ENCODE peak calls at places on chromosomes 6 and 20, in eight cellular contexts. D is mammary epithelial cell, Q is mesenchymal stem cell, V is neuronal stem cell, Z is DND-41, Y is Karpas-422, R is fibroblast of lung, P is keratinocyte. B is an unnamed sample.

GRCh38 chr6:130359736-130360135 is 6.1 kb upstream of the TMEM200A start:
- DNase-seq in D (peak; percentile 17), Q (no peak), V (no peak), Z (no peak), Y (no peak), R (no peak), P (no peak), B (no peak)

GRCh38 chr6:2103644-2104523 is 141.5 kb downstream of the GMDS start:
- DNase-seq in D (peak; percentile 54), Q (peak; percentile 33), V (no peak), Z (no peak), Y (peak; percentile 70), R (peak; percentile 20), P (no peak), B (no peak)

GRCh38 chr6:166307981-166308768 is at the start of gene PRR18:
- DNase-seq in D (no peak), Q (peak; percentile 4), V (peak; percentile 31), Z (no peak), Y (no peak), R (no peak), P (no peak), B (peak; percentile 55)

GRCh38 chr6:14025160-14025559 is 92.4 kb upstream of the CD83 start:
- DNase-seq in D (no peak), Q (no peak), V (no peak), Z (no peak), Y (no peak), R (no peak), P (no peak), B (no peak)

GRCh38 chr6:42405025-42405424 is 46.7 kb downstream of the TRERF1 start:
- DNase-seq in D (no peak), Q (peak; percentile 72), V (no peak), Z (no peak), Y (no peak), R (peak; percentile 81), P (no peak), B (no peak)

GRCh38 chr20:59831024-59831900 is 102.2 kb downstream of the SYCP2 start:
- DNase-seq in D (peak; percentile 46), Q (no peak), V (no peak), Z (no peak), Y (no peak), R (no peak), P (peak; percentile 46), B (no peak)

GRCh38 chr6:118017301-118017854 is 110.3 kb downstream of the SLC35F1 start:
- DNase-seq in D (no peak), Q (no peak), V (no peak), Z (no peak), Y (no peak), R (no peak), P (no peak), B (no peak)

GRCh38 chr6:56642366-56643261 is at the start of gene DST:
- DNase-seq in D (peak; percentile 96), Q (peak; percentile 74), V (no peak), Z (no peak), Y (no peak), R (peak; percentile 96), P (peak; percentile 85), B (no peak)

GRCh38 chr6:106119526-106119925 is 33.4 kb downstream of the PRDM1 start:
- DNase-seq in D (peak; percentile 64), Q (peak; percentile 47), V (no peak), Z (no peak), Y (no peak), R (no peak), P (no peak), B (no peak)

GRCh38 chr6:38018755-38019165 is 199.2 kb downstream of the ZFAND3 start:
- DNase-seq in D (no peak), Q (no peak), V (no peak), Z (peak; percentile 13), Y (no peak), R (no peak), P (no peak), B (no peak)

GRCh38 chr6:116371384-116372209 is 850 bp downstream of the DSE start:
- DNase-seq in D (peak; percentile 92), Q (peak; percentile 94), V (peak; percentile 71), Z (peak; percentile 37), Y (no peak), R (peak; percentile 93), P (no peak), B (peak; percentile 91)

GRCh38 chr20:24934101-24934661 is 14.9 kb upstream of the CST7 start:
- DNase-seq in D (no peak), Q (no peak), V (no peak), Z (no peak), Y (no peak), R (no peak), P (no peak), B (no peak)

GRCh38 chr6:66328181-66328580 is 621.2 kb upstream of the EYS start:
- DNase-seq in D (no peak), Q (peak; percentile 16), V (no peak), Z (no peak), Y (no peak), R (peak; percentile 35), P (no peak), B (no peak)

GRCh38 chr6:132763269-132763668 is 5.6 kb upstream of the VNN2 start:
- DNase-seq in D (no peak), Q (peak; percentile 45), V (no peak), Z (peak; percentile 57), Y (peak; percentile 83), R (no peak), P (no peak), B (no peak)
- H3K4me2 ChIP-seq in D (no peak overlapping the region), Q (no peak overlapping the region), V (no peak overlapping the region), Z (peak overlapping the region; percentile 29), Y (peak overlapping the region; percentile 69), R (no peak overlapping the region), P (no peak overlapping the region), B (no peak overlapping the region)

GRCh38 chr6:139369068-139369467 is 5.4 kb downstream of the CITED2 start:
- DNase-seq in D (no peak), Q (peak; percentile 36), V (peak; percentile 79), Z (no peak), Y (no peak), R (peak; percentile 43), P (no peak), B (peak; percentile 79)

GRCh38 chr6:139370047-139370706 is 4.3 kb downstream of the CITED2 start:
- DNase-seq in D (peak; percentile 25), Q (peak; percentile 91), V (peak; percentile 20), Z (no peak), Y (peak; percentile 64), R (peak; percentile 79), P (no peak), B (peak; percentile 53)

GRCh38 chr6:139368661-139369060 is 5.8 kb downstream of the CITED2 start:
- DNase-seq in D (no peak), Q (no peak), V (peak; percentile 58), Z (no peak), Y (no peak), R (no peak), P (no peak), B (peak; percentile 76)

GRCh38 chr6:139369568-139370046 is 4.8 kb downstream of the CITED2 start:
- DNase-seq in D (peak; percentile 21), Q (peak; percentile 85), V (peak; percentile 37), Z (peak; percentile 15), Y (peak; percentile 82), R (peak; percentile 62), P (no peak), B (peak; percentile 65)

DNA sequence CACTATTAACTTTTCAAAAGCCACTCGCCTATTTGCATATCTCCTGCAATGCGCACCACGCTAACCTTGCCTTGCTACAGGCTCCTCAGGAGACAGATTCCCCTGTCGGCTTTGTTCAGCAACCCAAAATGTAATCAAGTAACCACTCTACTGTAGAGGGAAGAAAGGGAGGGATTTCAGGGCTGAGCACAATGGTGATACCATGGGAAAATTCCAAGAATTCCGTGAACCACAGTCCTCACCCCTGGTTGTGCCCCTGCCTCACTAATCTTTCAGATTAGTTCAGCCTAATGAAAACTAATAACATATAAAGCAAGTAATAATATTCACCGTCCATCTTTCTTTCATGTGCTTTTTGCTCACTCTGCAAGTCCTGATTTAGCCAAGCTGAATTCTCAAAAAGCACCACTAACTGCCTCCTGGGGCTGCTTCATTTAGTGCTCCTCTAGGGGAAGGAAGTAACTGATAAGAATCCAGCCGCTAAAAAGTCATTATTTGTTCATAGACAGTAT is 6.6 kb downstream of the CITED2 start:
- DNase-seq in D (no peak), Q (peak; percentile 60), V (peak; percentile 65), Z (no peak), Y (peak; percentile 60), R (peak; percentile 62), P (no peak), B (peak; percentile 93)
- H3K9ac ChIP-seq in D (no peak overlapping the region), Q (peak overlapping the region; percentile 37), V (no peak overlapping the region), Z (no peak overlapping the region), Y (no peak overlapping the region), R (no peak overlapping the region), P (no peak overlapping the region), B (peak overlapping the region; percentile 61)

DNA sequence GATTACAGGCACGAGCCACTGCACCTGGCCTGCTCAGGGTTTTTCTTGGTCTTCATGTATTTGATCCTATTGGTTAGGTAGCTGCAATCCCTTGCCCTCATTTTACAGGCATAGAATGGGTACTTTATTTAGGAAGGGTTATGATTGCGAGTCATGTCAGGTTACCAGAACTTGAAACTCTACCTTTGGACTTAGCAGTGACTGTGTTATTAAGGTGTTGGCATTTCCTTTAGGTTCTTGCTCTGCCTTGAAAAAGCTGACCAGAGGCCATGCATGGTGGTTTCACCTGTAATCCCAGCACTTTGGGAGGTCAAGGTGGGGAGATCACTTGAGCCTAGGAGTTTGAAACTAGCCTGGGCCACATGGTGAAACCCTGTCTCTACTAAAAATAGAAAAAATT is 24.5 kb downstream of the JARID2 start:
- DNase-seq in D (no peak), Q (no peak), V (no peak), Z (no peak), Y (no peak), R (no peak), P (no peak), B (no peak)
- H3K4me2 ChIP-seq in D (no peak overlapping the region), Q (no peak overlapping the region), V (no peak overlapping the region), Z (no peak overlapping the region), Y (no peak overlapping the region), R (no peak overlapping the region), P (no peak overlapping the region), B (no peak overlapping the region)

GRCh38 chr6:16989382-16989781 is 112.5 kb upstream of the STMND1 start:
- DNase-seq in D (no peak), Q (no peak), V (no peak), Z (no peak), Y (no peak), R (no peak), P (no peak), B (no peak)

GRCh38 chr6:16982827-16983226 is 119.0 kb upstream of the STMND1 start:
- DNase-seq in D (peak; percentile 11), Q (no peak), V (no peak), Z (no peak), Y (no peak), R (peak; percentile 99), P (no peak), B (no peak)

DNA sequence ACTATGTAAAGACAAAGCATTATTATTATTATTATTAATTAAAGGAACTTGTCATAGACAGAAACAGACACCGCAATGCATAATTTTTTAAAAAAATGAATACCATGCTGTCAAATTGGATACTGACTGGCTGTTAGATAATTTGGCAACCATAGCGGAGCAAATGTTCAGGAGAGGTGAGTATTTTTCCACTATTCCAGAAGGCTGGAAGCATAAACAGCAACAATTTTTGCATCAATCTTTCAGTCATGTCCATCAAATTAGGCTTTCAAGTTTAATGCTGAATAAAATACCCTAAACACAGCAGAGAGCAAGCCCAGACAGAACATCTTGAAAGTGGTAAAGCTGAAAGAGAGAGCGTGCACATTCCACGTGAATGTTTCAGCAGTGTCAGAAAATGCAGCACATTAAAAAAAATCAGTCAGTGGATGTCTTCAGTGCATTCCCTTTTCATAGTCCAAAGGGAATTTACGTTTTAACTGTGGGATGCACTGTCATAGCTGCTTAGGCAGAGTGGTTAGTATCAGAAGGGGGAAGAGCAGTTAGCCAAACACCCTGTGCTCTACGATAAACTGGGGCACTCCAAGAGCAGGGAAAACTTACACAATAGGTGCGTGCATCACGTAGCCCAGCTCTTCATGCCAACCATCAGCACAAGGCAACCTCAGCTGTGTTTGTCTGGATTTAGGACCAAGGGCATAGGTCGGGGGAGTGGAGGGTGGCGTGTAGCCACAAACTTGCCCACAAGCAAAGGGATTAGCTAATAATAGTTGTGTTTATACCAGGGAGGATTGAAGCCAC is 116.2 kb upstream of the STMND1 start:
- DNase-seq in D (peak; percentile 74), Q (peak; percentile 87), V (no peak), Z (no peak), Y (no peak), R (peak; percentile 84), P (peak; percentile 11), B (no peak)
- H3K9ac ChIP-seq in D (no peak overlapping the region), Q (peak overlapping the region; percentile 36), V (no peak overlapping the region), Z (no peak overlapping the region), Y (no peak overlapping the region), R (no peak overlapping the region), P (peak overlapping the region; percentile 55), B (no peak overlapping the region)